ENCODE peak calls at places on chromosomes 2 and 18, in five cellular contexts. One of them, this sample, is unnamed.

GRCh38 chr18:65439184-65439583 is 311.6 kb upstream of the CDH7 start:
- DNase-seq in LHCN-M2: no peak
- DNase-seq in stimulated activated CD4-positive, alpha-beta T cell treated with anti-CD3 and anti-CD28 coated beads, Interleukin-1b, Interleukin-23, amount 100 ng/mL, for 24 hours: no peak
- DNase-seq in astrocyte of the cerebellum: no peak
- DNase-seq in adrenal gland: no peak
- DNase-seq in this sample: no peak

GRCh38 chr18:58993260-58993659 is 128.6 kb downstream of the ZNF532 start:
- DNase-seq in LHCN-M2: peak
- DNase-seq in stimulated activated CD4-positive, alpha-beta T cell treated with anti-CD3 and anti-CD28 coated beads, Interleukin-1b, Interleukin-23, amount 100 ng/mL, for 24 hours: no peak
- DNase-seq in astrocyte of the cerebellum: peak
- DNase-seq in adrenal gland: no peak
- DNase-seq in this sample: no peak

GRCh38 chr2:48435909-48436308 is 94.0 kb upstream of the STON1 start:
- DNase-seq in LHCN-M2: peak
- DNase-seq in stimulated activated CD4-positive, alpha-beta T cell treated with anti-CD3 and anti-CD28 coated beads, Interleukin-1b, Interleukin-23, amount 100 ng/mL, for 24 hours: no peak
- DNase-seq in astrocyte of the cerebellum: no peak
- DNase-seq in adrenal gland: no peak
- DNase-seq in this sample: no peak

GRCh38 chr18:50281972-50282520 is 723 bp upstream of the MBD1 start:
- DNase-seq in LHCN-M2: no peak
- DNase-seq in stimulated activated CD4-positive, alpha-beta T cell treated with anti-CD3 and anti-CD28 coated beads, Interleukin-1b, Interleukin-23, amount 100 ng/mL, for 24 hours: no peak
- DNase-seq in astrocyte of the cerebellum: no peak
- DNase-seq in adrenal gland: no peak
- DNase-seq in this sample: no peak

GRCh38 chr18:62494764-62495163 is 28.1 kb upstream of the ZCCHC2 start:
- DNase-seq in LHCN-M2: no peak
- DNase-seq in stimulated activated CD4-positive, alpha-beta T cell treated with anti-CD3 and anti-CD28 coated beads, Interleukin-1b, Interleukin-23, amount 100 ng/mL, for 24 hours: no peak
- DNase-seq in astrocyte of the cerebellum: no peak
- DNase-seq in adrenal gland: no peak
- DNase-seq in this sample: no peak

GRCh38 chr2:96157649-96158553 is 12.7 kb upstream of the DUSP2 start:
- DNase-seq in LHCN-M2: no peak
- DNase-seq in stimulated activated CD4-positive, alpha-beta T cell treated with anti-CD3 and anti-CD28 coated beads, Interleukin-1b, Interleukin-23, amount 100 ng/mL, for 24 hours: peak
- DNase-seq in astrocyte of the cerebellum: no peak
- DNase-seq in adrenal gland: no peak
- DNase-seq in this sample: peak

GRCh38 chr18:78772369-78773302 is 207.0 kb upstream of the SALL3 start:
- DNase-seq in LHCN-M2: no peak
- DNase-seq in stimulated activated CD4-positive, alpha-beta T cell treated with anti-CD3 and anti-CD28 coated beads, Interleukin-1b, Interleukin-23, amount 100 ng/mL, for 24 hours: no peak
- DNase-seq in astrocyte of the cerebellum: no peak
- DNase-seq in adrenal gland: no peak
- DNase-seq in this sample: no peak

GRCh38 chr2:232875256-232876070 is 5.4 kb downstream of the SNORC start:
- DNase-seq in LHCN-M2: no peak
- DNase-seq in stimulated activated CD4-positive, alpha-beta T cell treated with anti-CD3 and anti-CD28 coated beads, Interleukin-1b, Interleukin-23, amount 100 ng/mL, for 24 hours: no peak
- DNase-seq in astrocyte of the cerebellum: no peak
- DNase-seq in adrenal gland: no peak
- DNase-seq in this sample: no peak

GRCh38 chr2:39933166-39933565 is 154.1 kb upstream of the THUMPD2 start:
- DNase-seq in LHCN-M2: no peak
- DNase-seq in stimulated activated CD4-positive, alpha-beta T cell treated with anti-CD3 and anti-CD28 coated beads, Interleukin-1b, Interleukin-23, amount 100 ng/mL, for 24 hours: no peak
- DNase-seq in astrocyte of the cerebellum: no peak
- DNase-seq in adrenal gland: no peak
- DNase-seq in this sample: no peak

GRCh38 chr2:128134573-128134972 is 43.6 kb downstream of the UGGT1 start:
- DNase-seq in LHCN-M2: no peak
- DNase-seq in stimulated activated CD4-positive, alpha-beta T cell treated with anti-CD3 and anti-CD28 coated beads, Interleukin-1b, Interleukin-23, amount 100 ng/mL, for 24 hours: no peak
- DNase-seq in astrocyte of the cerebellum: peak
- DNase-seq in adrenal gland: no peak
- DNase-seq in this sample: no peak

GRCh38 chr2:217743980-217744761 is 258.6 kb downstream of the TNS1 start:
- DNase-seq in LHCN-M2: no peak
- DNase-seq in stimulated activated CD4-positive, alpha-beta T cell treated with anti-CD3 and anti-CD28 coated beads, Interleukin-1b, Interleukin-23, amount 100 ng/mL, for 24 hours: no peak
- DNase-seq in astrocyte of the cerebellum: no peak
- DNase-seq in adrenal gland: no peak
- DNase-seq in this sample: no peak

GRCh38 chr18:26722582-26722931 is 142.9 kb downstream of the AQP4 start:
- DNase-seq in LHCN-M2: no peak
- DNase-seq in stimulated activated CD4-positive, alpha-beta T cell treated with anti-CD3 and anti-CD28 coated beads, Interleukin-1b, Interleukin-23, amount 100 ng/mL, for 24 hours: no peak
- DNase-seq in astrocyte of the cerebellum: no peak
- DNase-seq in adrenal gland: no peak
- DNase-seq in this sample: no peak

GRCh38 chr2:86274918-86275275 is 62.5 kb downstream of the REEP1 start:
- DNase-seq in LHCN-M2: peak
- DNase-seq in stimulated activated CD4-positive, alpha-beta T cell treated with anti-CD3 and anti-CD28 coated beads, Interleukin-1b, Interleukin-23, amount 100 ng/mL, for 24 hours: no peak
- DNase-seq in astrocyte of the cerebellum: peak
- DNase-seq in adrenal gland: peak
- DNase-seq in this sample: no peak

GRCh38 chr2:150630587-150631235 is 143.2 kb upstream of the RND3 start:
- DNase-seq in LHCN-M2: peak
- DNase-seq in stimulated activated CD4-positive, alpha-beta T cell treated with anti-CD3 and anti-CD28 coated beads, Interleukin-1b, Interleukin-23, amount 100 ng/mL, for 24 hours: no peak
- DNase-seq in astrocyte of the cerebellum: peak
- DNase-seq in adrenal gland: no peak
- DNase-seq in this sample: no peak

GRCh38 chr2:1721706-1722483 is 22.4 kb downstream of the PXDN start:
- DNase-seq in LHCN-M2: peak
- DNase-seq in stimulated activated CD4-positive, alpha-beta T cell treated with anti-CD3 and anti-CD28 coated beads, Interleukin-1b, Interleukin-23, amount 100 ng/mL, for 24 hours: no peak
- DNase-seq in astrocyte of the cerebellum: peak
- DNase-seq in adrenal gland: peak
- DNase-seq in this sample: no peak